ENCODE peak calls at places on chromosome 6, in five cellular contexts. Z is breast epithelium; T is naive thymus-derived CD8-positive, alpha-beta T cell; Q is GM12865; J is hypothalamus. B is an unnamed sample.

GRCh38 chr6:3619800-3620199 is 131.7 kb downstream of the PXDC1 start:
- DNase-seq in Z (no peak), T (no peak), Q (no peak), J (no peak), B (no peak)

GRCh38 chr6:108167449-108167903 is 1.7 kb downstream of the NR2E1 start:
- DNase-seq in Z (no peak), T (no peak), Q (no peak), J (no peak), B (no peak)

GRCh38 chr6:53593001-53593488 is 48.1 kb upstream of the GCLC start:
- DNase-seq in Z (no peak), T (no peak), Q (no peak), J (no peak), B (peak; percentile 35)

GRCh38 chr6:33248932-33249731 is 22.5 kb downstream of the VPS52 start:
- DNase-seq in Z (peak; percentile 97), T (peak; percentile 96), Q (peak; percentile 99), J (peak; percentile 99), B (peak; percentile 100)

GRCh38 chr6:164414695-164415094 is 894.7 kb downstream of the C6orf118 start:
- DNase-seq in Z (no peak), T (no peak), Q (no peak), J (no peak), B (no peak)

GRCh38 chr6:5763407-5763806 is 243.3 kb downstream of the NRN1 start:
- DNase-seq in Z (no peak), T (no peak), Q (no peak), J (no peak), B (no peak)

GRCh38 chr6:19838442-19839236 is 1.5 kb downstream of the ID4 start:
- DNase-seq in Z (peak; percentile 59), T (no peak), Q (peak; percentile 35), J (peak; percentile 7), B (no peak)

GRCh38 chr6:29887330-29887818 is 55.0 kb upstream of the HLA-A start:
- DNase-seq in Z (no peak), T (peak; percentile 60), Q (peak; percentile 52), J (peak; percentile 23), B (peak; percentile 22)

GRCh38 chr6:161442381-161442858 is 168.6 kb upstream of the AGPAT4 start:
- DNase-seq in Z (no peak), T (no peak), Q (no peak), J (no peak), B (no peak)

GRCh38 chr6:157770946-157771345 is 52.1 kb upstream of the SNX9 start:
- DNase-seq in Z (no peak), T (no peak), Q (no peak), J (no peak), B (no peak)

GRCh38 chr6:43744490-43744889 is 25.5 kb upstream of the VEGFA start:
- DNase-seq in Z (no peak), T (no peak), Q (no peak), J (no peak), B (no peak)

GRCh38 chr6:42710316-42710715 is 12.1 kb downstream of the PRPH2 start:
- DNase-seq in Z (no peak), T (no peak), Q (no peak), J (no peak), B (peak; percentile 49)

GRCh38 chr6:167761794-167762258 is 64.9 kb upstream of the AFDN start:
- DNase-seq in Z (no peak), T (no peak), Q (no peak), J (no peak), B (no peak)

GRCh38 chr6:15758631-15759215 is 95.9 kb upstream of the DTNBP1 start:
- DNase-seq in Z (no peak), T (no peak), Q (no peak), J (no peak), B (no peak)

GRCh38 chr6:154901856-154902552 is 93.1 kb upstream of the TIAM2 start:
- DNase-seq in Z (no peak), T (no peak), Q (no peak), J (no peak), B (no peak)